ENCODE peak calls at places on chromosome 1, in seven cellular contexts. I, Q, G, C, V, S and O are unnamed samples.

GRCh38 chr1:28601696-28602095 is 9.6 kb downstream of the RAB42 start:
- DNase-seq in I (no peak), Q (peak; percentile 79), G (no peak), C (no peak), V (peak; percentile 73), S (no peak), O (no peak)

GRCh38 chr1:171826973-171827372 is 14.3 kb upstream of the DNM3 start:
- DNase-seq in I (no peak), Q (no peak), G (no peak), C (no peak), V (no peak), S (no peak), O (no peak)

GRCh38 chr1:48236716-48237470 is 14.4 kb downstream of the SLC5A9 start:
- DNase-seq in I (no peak), Q (peak; percentile 79), G (peak; percentile 48), C (no peak), V (peak; percentile 49), S (no peak), O (no peak)

GRCh38 chr1:22710688-22711024 is at the start of gene EPHB2:
- DNase-seq in I (no peak), Q (no peak), G (peak; percentile 52), C (no peak), V (no peak), S (peak; percentile 74), O (no peak)

GRCh38 chr1:53088616-53089300 is 26.7 kb downstream of the PODN start:
- DNase-seq in I (no peak), Q (no peak), G (no peak), C (no peak), V (no peak), S (no peak), O (no peak)

GRCh38 chr1:21864730-21865129 is 52.7 kb downstream of the LDLRAD2 start:
- DNase-seq in I (no peak), Q (no peak), G (no peak), C (no peak), V (no peak), S (peak; percentile 65), O (no peak)

GRCh38 chr1:238772321-238772720 is 614.0 kb upstream of the CHRM3 start:
- DNase-seq in I (no peak), Q (no peak), G (no peak), C (no peak), V (peak; percentile 11), S (no peak), O (no peak)

GRCh38 chr1:40710581-40711315 is 19.2 kb downstream of the NFYC start:
- DNase-seq in I (peak; percentile 4), Q (peak; percentile 63), G (no peak), C (no peak), V (no peak), S (no peak), O (no peak)

GRCh38 chr1:206563367-206563953 is 48.8 kb downstream of the EIF2D start:
- DNase-seq in I (no peak), Q (no peak), G (no peak), C (no peak), V (peak; percentile 23), S (no peak), O (no peak)

GRCh38 chr1:192475970-192476369 is 99.6 kb upstream of the RGS1 start:
- DNase-seq in I (no peak), Q (no peak), G (no peak), C (no peak), V (no peak), S (no peak), O (no peak)